ENCODE peak calls at places on chromosomes 6 and 20, in four cellular contexts. R is uterus, L is PC-9, N is progenitor cell of endocrine pancreas. H is an unnamed sample.

GRCh38 chr6:150395388-150396009 is 26.7 kb downstream of the IYD start:
- DNase-seq in R (no peak), L (no peak), N (peak; percentile 37), H (peak; percentile 25)

GRCh38 chr6:116931456-116931855 is 54.4 kb downstream of the RFX6 start:
- DNase-seq in R (no peak), L (no peak), N (no peak), H (no peak)

GRCh38 chr6:44245912-44246662 is 814 bp upstream of the HSP90AB1 start:
- DNase-seq in R (peak; percentile 86), L (peak; percentile 92), N (peak; percentile 91), H (peak; percentile 86)

GRCh38 chr20:33119725-33120720 is 40.6 kb downstream of the BPIFB4 start:
- DNase-seq in R (no peak), L (no peak), N (no peak), H (no peak)

GRCh38 chr20:37521091-37521771 is at the start of gene NNAT:
- DNase-seq in R (no peak), L (no peak), N (peak; percentile 40), H (no peak)

GRCh38 chr6:136550330-136551071 is at the start of gene MAP7:
- DNase-seq in R (peak; percentile 20), L (peak; percentile 95), N (peak; percentile 94), H (peak; percentile 90)

GRCh38 chr20:62022575-62023139 is 43.0 kb downstream of the TAF4 start:
- DNase-seq in R (no peak), L (no peak), N (no peak), H (no peak)

GRCh38 chr6:169252805-169253189 is 849 bp downstream of the THBS2 start:
- DNase-seq in R (peak; percentile 58), L (no peak), N (no peak), H (no peak)

GRCh38 chr6:143457563-143458359 is 7.2 kb downstream of the PEX3 start:
- DNase-seq in R (no peak), L (no peak), N (no peak), H (no peak)

GRCh38 chr6:3849681-3850450 is 693 bp downstream of the FAM50B start:
- DNase-seq in R (peak; percentile 28), L (peak; percentile 12), N (no peak), H (no peak)

GRCh38 chr6:38155144-38155543 is 335.6 kb downstream of the ZFAND3 start:
- DNase-seq in R (no peak), L (no peak), N (no peak), H (no peak)

GRCh38 chr6:158622545-158623190 is 21.9 kb downstream of the DYNLT1 start:
- DNase-seq in R (no peak), L (no peak), N (no peak), H (no peak)

GRCh38 chr6:110448846-110449544 is 27.4 kb downstream of the SLC22A16 start:
- DNase-seq in R (no peak), L (no peak), N (no peak), H (no peak)

GRCh38 chr20:40564997-40565680 is 123.9 kb downstream of the MAFB start:
- DNase-seq in R (peak; percentile 34), L (no peak), N (no peak), H (no peak)

GRCh38 chr6:166459272-166459671 is 76.5 kb upstream of the MPC1 start:
- DNase-seq in R (no peak), L (no peak), N (no peak), H (no peak)

GRCh38 chr20:6768228-6769185 is 1.0 kb downstream of the BMP2 start:
- DNase-seq in R (no peak), L (no peak), N (peak; percentile 18), H (no peak)

GRCh38 chr6:139242457-139243240 is 49.1 kb downstream of the TXLNB start:
- DNase-seq in R (no peak), L (no peak), N (no peak), H (no peak)

GRCh38 chr6:47376930-47377329 is 67.2 kb upstream of the TNFRSF21 start:
- DNase-seq in R (no peak), L (no peak), N (no peak), H (no peak)

GRCh38 chr6:51398064-51398740 is 579.5 kb downstream of the TFAP2B start:
- DNase-seq in R (no peak), L (no peak), N (no peak), H (no peak)

GRCh38 chr6:45667265-45667664 is 289.5 kb upstream of the SUPT3H start:
- DNase-seq in R (no peak), L (no peak), N (no peak), H (no peak)

GRCh38 chr6:34044945-34045595 is 100.8 kb downstream of the GRM4 start:
- DNase-seq in R (no peak), L (no peak), N (no peak), H (peak; percentile 10)

GRCh38 chr20:32285621-32286334 is 8.3 kb downstream of the KIF3B start:
- DNase-seq in R (no peak), L (no peak), N (no peak), H (peak; percentile 64)

GRCh38 chr20:61419501-61419900 is 167.4 kb downstream of the CDH4 start:
- DNase-seq in R (no peak), L (no peak), N (no peak), H (no peak)

GRCh38 chr20:43535370-43536004 is 23.3 kb upstream of the SGK2 start:
- DNase-seq in R (no peak), L (no peak), N (no peak), H (no peak)

GRCh38 chr6:130796313-130796905 is 30.8 kb upstream of the SMLR1 start:
- DNase-seq in R (no peak), L (peak; percentile 29), N (no peak), H (no peak)

GRCh38 chr20:39571171-39571570 is 609.0 kb downstream of the DHX35 start:
- DNase-seq in R (no peak), L (no peak), N (no peak), H (no peak)

GRCh38 chr20:44005661-44006060 is 91.0 kb downstream of the TOX2 start:
- DNase-seq in R (no peak), L (no peak), N (no peak), H (no peak)

GRCh38 chr6:37688088-37688850 is 9.4 kb downstream of the MDGA1 start:
- DNase-seq in R (no peak), L (no peak), N (no peak), H (peak; percentile 56)

GRCh38 chr6:35651244-35651643 is 37.5 kb downstream of the FKBP5 start:
- DNase-seq in R (no peak), L (no peak), N (no peak), H (no peak)

GRCh38 chr20:50085481-50086365 is 27.2 kb downstream of the UBE2V1 start:
- DNase-seq in R (peak; percentile 49), L (peak; percentile 43), N (no peak), H (peak; percentile 45)

GRCh38 chr20:53162251-53162835 is 190.2 kb downstream of the TSHZ2 start:
- DNase-seq in R (peak; percentile 48), L (no peak), N (no peak), H (no peak)

GRCh38 chr6:139436521-139437348 is 62.3 kb upstream of the CITED2 start:
- DNase-seq in R (no peak), L (peak; percentile 78), N (no peak), H (no peak)

GRCh38 chr6:3390698-3391097 is 66.2 kb downstream of the SLC22A23 start:
- DNase-seq in R (no peak), L (peak; percentile 82), N (no peak), H (no peak)

GRCh38 chr20:10591956-10592521 is 81.8 kb downstream of the JAG1 start:
- DNase-seq in R (no peak), L (no peak), N (no peak), H (no peak)

GRCh38 chr6:36851149-36851614 is 11.9 kb upstream of the CPNE5 start:
- DNase-seq in R (peak; percentile 80), L (peak; percentile 34), N (peak; percentile 24), H (peak; percentile 56)

GRCh38 chr6:109456710-109457595 is 1.4 kb upstream of the MICAL1 start:
- DNase-seq in R (peak; percentile 58), L (no peak), N (no peak), H (no peak)

GRCh38 chr6:100455230-100456124 is 9.2 kb downstream of the SIM1 start:
- DNase-seq in R (no peak), L (no peak), N (no peak), H (no peak)

GRCh38 chr6:7332090-7332745 is 19.2 kb upstream of the SSR1 start:
- DNase-seq in R (no peak), L (no peak), N (no peak), H (no peak)
- TF ChIP-seq CTCF in R (no peak), L (no peak), N (no peak), H (no peak)

GRCh38 chr6:142071981-142072380 is 60.7 kb upstream of the GJE1 start:
- DNase-seq in R (no peak), L (no peak), N (no peak), H (no peak)
- TF ChIP-seq CTCF in R (no peak), L (no peak), N (no peak), H (no peak)

DNA sequence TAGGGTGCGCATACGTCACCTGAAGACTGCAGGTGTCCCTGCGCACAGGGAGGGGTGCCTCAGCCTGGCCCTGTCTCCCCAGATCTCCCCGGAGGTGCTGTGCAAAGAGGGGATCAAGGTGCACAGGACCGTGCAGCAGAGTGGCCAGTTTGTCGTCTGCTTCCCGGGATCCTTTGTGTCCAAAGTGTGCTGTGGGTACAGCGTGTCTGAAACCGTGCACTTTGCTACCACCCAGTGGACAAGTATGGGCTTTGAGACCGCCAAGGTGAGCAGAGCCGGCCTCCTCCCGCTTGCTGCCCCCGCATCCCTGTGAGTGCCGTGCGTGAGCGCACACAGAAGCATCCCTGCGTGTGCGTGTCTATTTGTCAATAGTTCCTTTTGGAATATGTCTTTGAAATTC is 150.7 kb downstream of the DTNBP1 start:
- DNase-seq in R (no peak), L (no peak), N (no peak), H (no peak)
- TF ChIP-seq CTCF in R (no peak), L (peak; percentile 17), N (peak; percentile 19), H (no peak)

GRCh38 chr6:168045141-168045691 is 33.8 kb downstream of the FRMD1 start:
- DNase-seq in R (no peak), L (no peak), N (no peak), H (no peak)
- TF ChIP-seq CTCF in R (no peak), L (no peak), N (peak; percentile 25), H (no peak)

DNA sequence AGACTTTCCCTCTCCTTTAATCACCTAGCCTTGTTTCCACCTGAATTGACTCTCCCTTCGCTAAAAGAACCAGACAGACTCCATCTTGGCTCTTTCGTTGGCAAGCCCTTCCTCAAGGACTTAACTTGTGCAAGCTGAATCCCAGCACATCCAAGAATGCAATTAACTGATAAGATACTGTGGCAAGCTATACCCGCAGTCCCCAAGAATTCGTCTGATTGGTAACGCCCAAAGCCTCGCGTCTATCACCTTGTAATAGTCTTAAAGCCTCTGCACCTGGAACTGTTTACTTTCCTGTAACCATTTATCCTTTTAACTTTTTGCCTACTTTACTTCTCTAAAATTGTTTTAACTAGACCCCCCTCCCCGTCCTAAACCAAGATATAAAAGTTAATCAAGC is 15.6 kb upstream of the MYCT1 start:
- DNase-seq in R (no peak), L (no peak), N (no peak), H (no peak)
- TF ChIP-seq CTCF in R (no peak), L (no peak), N (no peak), H (no peak)

GRCh38 chr6:137552809-137553208 is 58.6 kb upstream of the OLIG3 start:
- DNase-seq in R (no peak), L (no peak), N (no peak), H (no peak)
- TF ChIP-seq CTCF in R (no peak), L (no peak), N (no peak), H (no peak)

H was measured in MM.1S.